ENCODE peak calls at places on chromosomes 4 and X, in six cellular contexts. P, B, U, Z, K and A are unnamed samples.

GRCh38 chrX:154396948-154397887 is 959 bp upstream of the RPL10 start:
- DNase-seq in P (peak), B (peak), U (peak), Z (peak), K (peak), A (peak)

GRCh38 chr4:153083447-153083921 is 120.8 kb upstream of the TRIM2 start:
- DNase-seq in P (peak), B (peak), U (peak), Z (peak), K (peak), A (no peak)

GRCh38 chr4:186021461-186022167 is 47.3 kb upstream of the TLR3 start:
- DNase-seq in P (no peak), B (no peak), U (no peak), Z (peak), K (no peak), A (peak)

GRCh38 chr4:4542824-4543485 is 1.1 kb upstream of the STX18 start:
- DNase-seq in P (no peak), B (no peak), U (no peak), Z (peak), K (no peak), A (no peak)

GRCh38 chrX:103148075-103148474 is 55.1 kb upstream of the NXF3 start:
- DNase-seq in P (no peak), B (no peak), U (no peak), Z (no peak), K (no peak), A (no peak)

GRCh38 chr4:87274803-87275202 is 47.9 kb downstream of the HSD17B13 start:
- DNase-seq in P (no peak), B (no peak), U (no peak), Z (no peak), K (no peak), A (no peak)

GRCh38 chr4:151117371-151117962 is 18.0 kb downstream of the RPS3A start:
- DNase-seq in P (peak), B (no peak), U (peak), Z (peak), K (peak), A (no peak)

GRCh38 chrX:150767475-150768131 is 74.4 kb downstream of the MTMR1 start:
- DNase-seq in P (no peak), B (no peak), U (no peak), Z (peak), K (peak), A (peak)

GRCh38 chrX:37818031-37818430 is 29.3 kb downstream of the DYNLT3 start:
- DNase-seq in P (no peak), B (no peak), U (no peak), Z (no peak), K (no peak), A (no peak)

GRCh38 chr4:5780831-5781480 is 70.0 kb downstream of the EVC start:
- DNase-seq in P (no peak), B (peak), U (no peak), Z (no peak), K (no peak), A (peak)

GRCh38 chrX:129781134-129782014 is 1.6 kb downstream of the SASH3 start:
- DNase-seq in P (no peak), B (peak), U (peak), Z (no peak), K (peak), A (peak)

GRCh38 chr4:6470502-6471302 is 1.7 kb downstream of the PPP2R2C start:
- DNase-seq in P (peak), B (peak), U (no peak), Z (peak), K (no peak), A (no peak)

GRCh38 chr4:71460368-71460767 is 121.5 kb downstream of the SLC4A4 start:
- DNase-seq in P (no peak), B (no peak), U (no peak), Z (no peak), K (no peak), A (no peak)

GRCh38 chrX:136115909-136116297 is 31.4 kb upstream of the FHL1 start:
- DNase-seq in P (no peak), B (no peak), U (no peak), Z (no peak), K (no peak), A (no peak)

GRCh38 chrX:124413244-124413643 is 66.9 kb downstream of the SH2D1A start:
- DNase-seq in P (no peak), B (no peak), U (no peak), Z (no peak), K (no peak), A (no peak)

GRCh38 chr4:111296466-111296865 is 673.6 kb upstream of the PITX2 start:
- DNase-seq in P (no peak), B (no peak), U (no peak), Z (no peak), K (no peak), A (no peak)

GRCh38 chr4:118076958-118077766 is 42.9 kb downstream of the NDST3 start:
- DNase-seq in P (peak), B (no peak), U (no peak), Z (peak), K (peak), A (no peak)

GRCh38 chr4:182163180-182163579 is 80.0 kb upstream of the TENM3 start:
- DNase-seq in P (no peak), B (no peak), U (no peak), Z (no peak), K (no peak), A (no peak)

GRCh38 chrX:103782640-103783039 is 6.0 kb downstream of the PLP1 start:
- DNase-seq in P (no peak), B (no peak), U (no peak), Z (no peak), K (no peak), A (no peak)

GRCh38 chrX:33592398-33592797 is 381.0 kb upstream of the DMD start:
- DNase-seq in P (no peak), B (no peak), U (no peak), Z (no peak), K (no peak), A (no peak)

GRCh38 chr4:48340276-48340904 is 939 bp upstream of the SLAIN2 start:
- DNase-seq in P (no peak), B (no peak), U (peak), Z (peak), K (peak), A (no peak)

GRCh38 chrX:41781500-41781899 is 57.5 kb downstream of the GPR82 start:
- DNase-seq in P (peak), B (no peak), U (peak), Z (peak), K (no peak), A (no peak)